ENCODE peak calls at places on chromosomes 3 and 15, in six cellular contexts. B is iris pigment epithelial cell, C is B cell, R is HS-5, N is HepG2, D is EH. A is an unnamed sample.

GRCh38 chr15:59611277-59612260 is at the start of gene GCNT3:
- DNase-seq in N (peak; percentile 90), C (no peak), B (peak; percentile 61), R (no peak), D (peak; percentile 8), A (peak; percentile 27)

GRCh38 chr15:45185903-45186770 is 1.6 kb downstream of the SHF start:
- DNase-seq in R (no peak), C (no peak), N (no peak), B (no peak), D (peak; percentile 61), A (peak; percentile 46)

GRCh38 chr3:113910966-113911365 is 36.8 kb upstream of the ZDHHC23 start:
- DNase-seq in R (no peak), B (peak; percentile 9), N (no peak), C (no peak), D (peak; percentile 37), A (no peak)

GRCh38 chr3:185555101-185555501 is 2.7 kb upstream of the LIPH start:
- DNase-seq in C (no peak), D (peak; percentile 22), R (no peak), B (peak; percentile 41), N (no peak), A (no peak)

GRCh38 chr3:103295974-103296570 is 861.3 kb downstream of the ZPLD1 start:
- DNase-seq in C (no peak), N (peak; percentile 5), D (peak; percentile 38), R (peak; percentile 8), B (peak; percentile 17), A (peak; percentile 62)

GRCh38 chr3:48655586-48655985 is 7.1 kb downstream of the CELSR3 start:
- DNase-seq in R (no peak), C (peak; percentile 58), N (no peak), B (no peak), D (no peak), A (no peak)

GRCh38 chr3:119809249-119810017 is 27.5 kb downstream of the NR1I2 start:
- DNase-seq in R (no peak), C (no peak), B (no peak), D (no peak), N (no peak), A (no peak)

GRCh38 chr3:176663819-176664218 is 533.5 kb downstream of the TBL1XR1 start:
- DNase-seq in D (peak; percentile 79), C (no peak), N (peak; percentile 36), R (peak; percentile 63), B (peak; percentile 89), A (peak; percentile 91)

GRCh38 chr3:133038089-133038730 is at the start of gene TMEM108:
- DNase-seq in R (peak; percentile 37), D (peak; percentile 55), C (no peak), B (peak; percentile 43), N (no peak), A (peak; percentile 58)

GRCh38 chr3:9916734-9917680 is at the start of gene IL17RC:
- DNase-seq in N (peak; percentile 83), R (peak; percentile 89), B (peak; percentile 91), D (peak; percentile 91), C (no peak), A (peak; percentile 91)

GRCh38 chr3:152793969-152794368 is 41.0 kb upstream of the P2RY1 start:
- DNase-seq in R (no peak), N (no peak), B (no peak), D (no peak), C (no peak), A (no peak)

GRCh38 chr3:42394579-42395288 is 15.7 kb downstream of the LYZL4 start:
- DNase-seq in D (no peak), C (no peak), B (no peak), N (no peak), R (no peak), A (no peak)

GRCh38 chr3:196793224-196793623 is 53.6 kb downstream of the PAK2 start:
- DNase-seq in R (peak; percentile 88), N (peak; percentile 84), C (no peak), D (peak; percentile 93), B (peak; percentile 94), A (peak; percentile 83)

GRCh38 chr3:185267193-185267592 is 13.3 kb upstream of the EHHADH start:
- DNase-seq in R (no peak), D (no peak), C (no peak), B (no peak), N (no peak), A (no peak)

GRCh38 chr15:70362911-70363310 is 265.2 kb upstream of the TLE3 start:
- DNase-seq in B (peak; percentile 47), N (peak; percentile 17), C (no peak), R (no peak), D (peak; percentile 47), A (peak; percentile 55)

GRCh38 chr15:92902020-92902419 is 1.9 kb downstream of the CHD2 start:
- DNase-seq in R (no peak), C (no peak), D (peak; percentile 46), N (no peak), B (peak; percentile 62), A (peak; percentile 67)

GRCh38 chr3:188052229-188052965 is 101.6 kb upstream of the LPP start:
- DNase-seq in B (peak; percentile 57), N (peak; percentile 90), R (no peak), D (no peak), C (no peak), A (no peak)

GRCh38 chr15:68402432-68403160 is 29.4 kb downstream of the ITGA11 start:
- DNase-seq in N (no peak), D (no peak), B (no peak), R (no peak), C (no peak), A (no peak)

GRCh38 chr3:14537590-14538450 is 2.3 kb downstream of the GRIP2 start:
- DNase-seq in C (no peak), R (no peak), D (peak; percentile 9), N (no peak), B (peak; percentile 12), A (no peak)

GRCh38 chr3:108973019-108973418 is 19.3 kb upstream of the GUCA1C start:
- DNase-seq in D (no peak), R (no peak), B (no peak), C (no peak), N (no peak), A (no peak)

GRCh38 chr3:112858410-112859069 is 11.9 kb upstream of the CD200R1L start:
- DNase-seq in B (peak; percentile 37), R (no peak), D (no peak), N (no peak), C (no peak), A (no peak)

GRCh38 chr3:144148356-144148755 is 176.7 kb downstream of the DIPK2A start:
- DNase-seq in C (no peak), B (no peak), N (no peak), R (no peak), D (no peak), A (no peak)

GRCh38 chr15:83747050-83747717 is 93.3 kb downstream of the ADAMTSL3 start:
- DNase-seq in R (peak; percentile 10), D (peak; percentile 1), B (peak; percentile 83), C (no peak), N (peak; percentile 2), A (no peak)

GRCh38 chr15:100731259-100732156 is 129.1 kb downstream of the ASB7 start:
- DNase-seq in B (no peak), D (peak; percentile 85), C (no peak), N (no peak), R (no peak), A (peak; percentile 63)

GRCh38 chr15:89379818-89380217 is 45.2 kb upstream of the POLG start:
- DNase-seq in R (no peak), D (no peak), N (no peak), C (no peak), B (no peak), A (no peak)

GRCh38 chr3:10505791-10506585 is 602 bp upstream of the ATP2B2 start:
- DNase-seq in B (no peak), N (no peak), C (no peak), D (no peak), R (no peak), A (peak; percentile 6)

GRCh38 chr3:82940124-82940523 is 1178.7 kb upstream of the GBE1 start:
- DNase-seq in D (no peak), R (no peak), N (no peak), C (no peak), B (no peak), A (no peak)

GRCh38 chr3:42024578-42025387 is 62.9 kb upstream of the ULK4 start:
- DNase-seq in R (no peak), N (no peak), B (no peak), D (peak; percentile 20), C (no peak), A (peak; percentile 48)

GRCh38 chr3:73226026-73226425 is 164.6 kb downstream of the EBLN2 start:
- DNase-seq in D (peak; percentile 48), C (no peak), B (no peak), N (no peak), R (no peak), A (peak; percentile 60)

GRCh38 chr3:31300802-31301443 is 231.8 kb upstream of the STT3B start:
- DNase-seq in R (no peak), N (no peak), D (no peak), C (no peak), B (no peak), A (no peak)

GRCh38 chr3:86982883-86983282 is 8.1 kb downstream of the VGLL3 start:
- DNase-seq in C (no peak), N (no peak), B (peak; percentile 83), R (no peak), D (peak; percentile 92), A (peak; percentile 91)

GRCh38 chr3:194058189-194058571 is 77.8 kb upstream of the HES1 start:
- DNase-seq in D (peak; percentile 51), B (peak; percentile 74), N (peak; percentile 65), C (peak; percentile 40), R (no peak), A (peak; percentile 69)

GRCh38 chr15:57820119-57820518 is 113.6 kb downstream of the POLR2M start:
- DNase-seq in C (no peak), N (no peak), D (peak; percentile 77), R (peak; percentile 30), B (peak; percentile 17), A (peak; percentile 11)

GRCh38 chr15:98085003-98085639 is 124.6 kb downstream of the ARRDC4 start:
- DNase-seq in C (no peak), N (peak; percentile 43), R (peak; percentile 44), D (peak; percentile 80), B (peak; percentile 73), A (peak; percentile 82)

GRCh38 chr3:182713743-182714517 is 79.4 kb upstream of the ATP11B start:
- DNase-seq in N (peak; percentile 58), D (peak; percentile 67), R (peak; percentile 38), C (no peak), B (peak; percentile 85), A (peak; percentile 88)

GRCh38 chr15:27074179-27074578 is 103.2 kb downstream of the GABRG3 start:
- DNase-seq in B (no peak), R (no peak), N (no peak), C (no peak), D (no peak), A (no peak)

GRCh38 chr3:53230041-53230621 is 25.7 kb downstream of the TKT start:
- DNase-seq in R (no peak), D (no peak), C (no peak), N (no peak), B (no peak), A (no peak)